ENCODE peak calls at places on chromosomes 7 and 10, in five cellular contexts. V is CD4-positive, CD25-positive, alpha-beta regulatory T cell; B is mesendoderm; D is HepG2; X is effector memory CD4-positive, alpha-beta T cell. N is an unnamed sample.
A peak's percentile ranks its signal among the peaks of the same experiment; 100 is the strongest.

GRCh38 chr10:92242910-92243671 is 47.8 kb downstream of the CPEB3 start:
- DNase-seq in V (peak; percentile 42), B (peak; percentile 87), D (peak; percentile 58), X (no peak), N (peak; percentile 60)

GRCh38 chr7:55552320-55553086 is 19.8 kb downstream of the VOPP1 start:
- DNase-seq in V (no peak), B (peak; percentile 64), D (no peak), X (no peak), N (peak; percentile 39)

GRCh38 chr7:44981035-44981706 is 2.4 kb upstream of the MYO1G start:
- DNase-seq in V (no peak), B (no peak), D (no peak), X (no peak), N (no peak)

GRCh38 chr7:37538945-37539344 is 90.3 kb upstream of the ELMO1 start:
- DNase-seq in V (no peak), B (no peak), D (no peak), X (no peak), N (no peak)

GRCh38 chr7:151309306-151309705 is 32.3 kb upstream of the NUB1 start:
- DNase-seq in V (no peak), B (no peak), D (no peak), X (no peak), N (no peak)

GRCh38 chr7:64959072-64959747 is 31.6 kb downstream of the ZNF117 start:
- DNase-seq in V (no peak), B (peak; percentile 29), D (peak; percentile 24), X (no peak), N (peak; percentile 32)

GRCh38 chr7:71793251-71793650 is 618.9 kb downstream of the CALN1 start:
- DNase-seq in V (no peak), B (no peak), D (no peak), X (no peak), N (no peak)

GRCh38 chr10:7130191-7130911 is 280.5 kb downstream of the SFMBT2 start:
- DNase-seq in V (no peak), B (no peak), D (no peak), X (no peak), N (no peak)

GRCh38 chr10:60376953-60377352 is 12.7 kb downstream of the ANK3 start:
- DNase-seq in V (no peak), B (no peak), D (no peak), X (no peak), N (no peak)

GRCh38 chr10:82564353-82565218 is 689.6 kb downstream of the NRG3 start:
- DNase-seq in V (no peak), B (no peak), D (no peak), X (no peak), N (no peak)

GRCh38 chr10:4131407-4132215 is 346.6 kb upstream of the KLF6 start:
- DNase-seq in V (peak; percentile 91), B (no peak), D (no peak), X (no peak), N (no peak)

GRCh38 chr7:1535100-1535458 is 4.6 kb downstream of the MAFK start:
- DNase-seq in V (no peak), B (no peak), D (no peak), X (no peak), N (no peak)
- H3K4me1 ChIP-seq in V (peaks cover 34% of the 10 kb centered on the region), B (peaks cover 5% of the 10 kb centered on the region), D (peaks cover 63% of the 10 kb centered on the region), X (peaks cover 28% of the 10 kb centered on the region), N (peaks cover 52% of the 10 kb centered on the region)

GRCh38 chr10:117168135-117168674 is 29.1 kb upstream of the KCNK18 start:
- DNase-seq in V (peak; percentile 50), B (peak; percentile 74), D (no peak), X (peak; percentile 28), N (peak; percentile 55)

GRCh38 chr10:117167346-117168134 is 29.5 kb upstream of the VAX1 start:
- DNase-seq in V (no peak), B (no peak), D (no peak), X (no peak), N (peak; percentile 57)

GRCh38 chr10:117164878-117165556 is 26.9 kb upstream of the VAX1 start:
- DNase-seq in V (no peak), B (no peak), D (no peak), X (no peak), N (no peak)

GRCh38 chr10:117165557-117166419 is 27.7 kb upstream of the VAX1 start:
- DNase-seq in V (no peak), B (peak; percentile 89), D (no peak), X (no peak), N (no peak)

GRCh38 chr10:117166420-117167345 is 28.6 kb upstream of the VAX1 start:
- DNase-seq in V (no peak), B (no peak), D (no peak), X (no peak), N (no peak)
- H3K4me1 ChIP-seq in V (peaks cover 22% of the 10 kb centered on the region), B (no peaks in the 10 kb centered on the region), D (peaks cover 17% of the 10 kb centered on the region), X (peaks cover 33% of the 10 kb centered on the region), N (peaks cover 51% of the 10 kb centered on the region)

DNA sequence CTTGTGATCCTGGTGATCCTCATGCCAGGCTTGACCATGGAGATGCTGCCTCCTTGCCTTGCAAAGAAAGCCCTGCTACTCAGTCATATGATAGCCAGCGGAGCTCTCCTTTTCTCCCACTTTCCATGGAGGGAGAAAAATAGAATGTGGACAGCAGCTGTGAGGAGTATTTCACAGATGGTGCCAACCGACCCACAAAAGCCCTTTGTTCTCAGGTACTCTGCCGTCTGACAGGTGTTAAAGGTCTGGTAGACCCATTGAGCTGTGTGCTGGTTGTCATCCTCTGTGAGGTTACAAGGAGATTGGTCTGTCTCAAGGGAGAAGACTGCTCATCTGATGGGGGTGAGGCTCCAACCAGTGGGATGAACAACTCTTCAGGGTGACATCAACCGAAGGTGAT is 29.5 kb upstream of the COBL start:
- DNase-seq in V (no peak), B (no peak), D (no peak), X (no peak), N (no peak)
- H3K4me1 ChIP-seq in V (no peaks in the 10 kb centered on the region), B (no peaks in the 10 kb centered on the region), D (peaks cover 17% of the 10 kb centered on the region), X (no peaks in the 10 kb centered on the region), N (no peaks in the 10 kb centered on the region)

GRCh38 chr7:39753823-39754325 is 130.5 kb downstream of the RALA start:
- DNase-seq in V (no peak), B (no peak), D (no peak), X (no peak), N (no peak)
- H3K4me1 ChIP-seq in V (no peaks in the 10 kb centered on the region), B (no peaks in the 10 kb centered on the region), D (peaks cover 34% of the 10 kb centered on the region), X (no peaks in the 10 kb centered on the region), N (no peaks in the 10 kb centered on the region)

GRCh38 chr7:102424787-102425218 is 8.6 kb upstream of the ORAI2 start:
- DNase-seq in V (no peak), B (no peak), D (no peak), X (no peak), N (no peak)
- H3K4me1 ChIP-seq in V (peaks cover 45% of the 10 kb centered on the region), B (no peaks in the 10 kb centered on the region), D (no peaks in the 10 kb centered on the region), X (peaks cover 48% of the 10 kb centered on the region), N (no peaks in the 10 kb centered on the region)

GRCh38 chr7:489876-490275 is 29.8 kb downstream of the PDGFA start:
- DNase-seq in V (no peak), B (peak; percentile 70), D (no peak), X (no peak), N (no peak)

GRCh38 chr7:492714-493065 is 27.0 kb downstream of the PDGFA start:
- DNase-seq in V (no peak), B (no peak), D (no peak), X (no peak), N (peak; percentile 33)

GRCh38 chr7:491292-491957 is 28.2 kb downstream of the PDGFA start:
- DNase-seq in V (no peak), B (no peak), D (peak; percentile 48), X (no peak), N (peak; percentile 18)

GRCh38 chr7:491958-492713 is 27.5 kb downstream of the PDGFA start:
- DNase-seq in V (no peak), B (no peak), D (no peak), X (no peak), N (no peak)

GRCh38 chr7:490461-491291 is 29.0 kb downstream of the PDGFA start:
- DNase-seq in V (no peak), B (no peak), D (no peak), X (no peak), N (no peak)
- H3K4me1 ChIP-seq in V (no peaks in the 10 kb centered on the region), B (no peaks in the 10 kb centered on the region), D (peaks cover 56% of the 10 kb centered on the region), X (no peaks in the 10 kb centered on the region), N (no peaks in the 10 kb centered on the region)